ENCODE peak calls at places on chromosomes 16 and 17, in six cellular contexts. Z, B, T, I, S and Y are unnamed samples.

GRCh38 chr16:68991075-68991474 is 114.4 kb upstream of the HAS3 start:
- DNase-seq in T (no peak), B (no peak), Z (no peak), I (no peak), S (no peak), Y (no peak)

GRCh38 chr17:74569392-74570003 is 2.2 kb upstream of the CD300H start:
- DNase-seq in I (peak), S (no peak), T (peak), Z (no peak), B (no peak), Y (no peak)

GRCh38 chr16:85441890-85442670 is 171.0 kb upstream of the GSE1 start:
- DNase-seq in I (no peak), T (no peak), S (no peak), Z (no peak), B (no peak), Y (no peak)

GRCh38 chr16:23039118-23039517 is 110.1 kb downstream of the USP31 start:
- DNase-seq in I (no peak), T (no peak), S (no peak), Z (no peak), B (no peak), Y (no peak)

GRCh38 chr16:66728117-66728787 is 23.2 kb downstream of the DYNC1LI2 start:
- DNase-seq in B (no peak), S (no peak), Z (no peak), T (peak), I (no peak), Y (no peak)

GRCh38 chr17:28385037-28385797 is 13.7 kb downstream of the SARM1 start:
- DNase-seq in S (no peak), I (no peak), Z (no peak), B (no peak), T (no peak), Y (no peak)

GRCh38 chr16:89545831-89546574 is 14.5 kb upstream of the RPL13 start:
- DNase-seq in S (no peak), Z (no peak), T (no peak), B (no peak), I (no peak), Y (no peak)

GRCh38 chr16:22030087-22030812 is 22.3 kb downstream of the MOSMO start:
- DNase-seq in B (no peak), T (no peak), I (no peak), Z (no peak), S (no peak), Y (no peak)

GRCh38 chr17:75920045-75920560 is 15.4 kb upstream of the MRPL38 start:
- DNase-seq in Z (no peak), S (no peak), T (no peak), I (no peak), B (no peak), Y (no peak)

GRCh38 chr17:73293031-73293430 is 18.8 kb downstream of the CDC42EP4 start:
- DNase-seq in T (no peak), I (no peak), Z (no peak), S (no peak), B (no peak), Y (no peak)

GRCh38 chr17:50316016-50316587 is 29.8 kb upstream of the XYLT2 start:
- DNase-seq in B (no peak), T (no peak), S (no peak), I (no peak), Z (no peak), Y (no peak)

GRCh38 chr16:53053967-53054669 is 673 bp upstream of the CHD9 start:
- DNase-seq in Z (no peak), I (no peak), S (no peak), T (no peak), B (no peak), Y (no peak)

GRCh38 chr16:69309316-69309715 is 1.8 kb upstream of the VPS4A start:
- DNase-seq in T (no peak), S (peak), B (no peak), Z (no peak), I (no peak), Y (no peak)

GRCh38 chr17:17957584-17957916 is 14.7 kb downstream of the TOM1L2 start:
- DNase-seq in Z (no peak), I (no peak), S (no peak), B (no peak), T (no peak), Y (no peak)

GRCh38 chr16:84616515-84616914 is 1.4 kb downstream of the COTL1 start:
- DNase-seq in T (no peak), Z (no peak), I (no peak), S (no peak), B (no peak), Y (no peak)

GRCh38 chr17:77375526-77375916 is 234.8 kb downstream of the SEC14L1 start:
- DNase-seq in I (no peak), S (no peak), T (no peak), Z (no peak), B (no peak), Y (no peak)

GRCh38 chr16:57474671-57475661 is 11.3 kb downstream of the DOK4 start:
- DNase-seq in T (no peak), S (no peak), Z (no peak), B (no peak), I (no peak), Y (no peak)

GRCh38 chr16:87189426-87189825 is 127.8 kb downstream of the C16orf95 start:
- DNase-seq in Z (no peak), T (no peak), B (no peak), I (no peak), S (no peak), Y (no peak)

GRCh38 chr16:86584726-86585721 is 6.7 kb downstream of the FOXL1 start:
- DNase-seq in B (no peak), T (no peak), Z (no peak), I (no peak), S (no peak), Y (no peak)

GRCh38 chr16:85556456-85557082 is 56.6 kb upstream of the GSE1 start:
- DNase-seq in T (no peak), B (peak), S (no peak), I (no peak), Z (peak), Y (no peak)

GRCh38 chr17:42387221-42387657 is 1.0 kb downstream of the STAT3 start:
- DNase-seq in B (no peak), Z (no peak), I (no peak), T (no peak), S (no peak), Y (no peak)

GRCh38 chr16:47712276-47713224 is 251.4 kb downstream of the PHKB start:
- DNase-seq in I (no peak), T (no peak), Z (no peak), B (no peak), S (no peak), Y (no peak)

GRCh38 chr16:7745321-7745720 is 412.7 kb downstream of the RBFOX1 start:
- DNase-seq in I (no peak), B (no peak), S (no peak), Z (no peak), T (no peak), Y (no peak)

GRCh38 chr17:56373981-56374380 is 219.5 kb upstream of the NOG start:
- DNase-seq in S (no peak), T (no peak), Z (no peak), B (no peak), I (no peak), Y (no peak)

GRCh38 chr16:27430923-27431484 is 29.0 kb downstream of the IL21R start:
- DNase-seq in I (no peak), T (peak), S (peak), B (peak), Z (no peak), Y (no peak)

GRCh38 chr17:17057057-17057551 is 14.8 kb downstream of the MPRIP start:
- DNase-seq in I (no peak), Z (no peak), S (peak), T (no peak), B (no peak), Y (no peak)

GRCh38 chr16:65125322-65125721 is 3.5 kb upstream of the CDH11 start:
- DNase-seq in I (no peak), B (no peak), S (no peak), Z (no peak), T (no peak), Y (no peak)

GRCh38 chr16:717651-718245 is 2.8 kb downstream of the METRN start:
- DNase-seq in T (no peak), S (no peak), Z (no peak), B (no peak), I (no peak), Y (no peak)

GRCh38 chr17:74290340-74290739 is 16.3 kb downstream of the DNAI2 start:
- DNase-seq in I (no peak), Z (no peak), B (no peak), S (no peak), T (no peak), Y (no peak)

GRCh38 chr16:81397879-81398516 is 46.6 kb upstream of the CMIP start:
- DNase-seq in T (no peak), B (no peak), I (no peak), S (no peak), Z (no peak), Y (no peak)

GRCh38 chr16:85028638-85029412 is 1.2 kb downstream of the KIAA0513 start:
- DNase-seq in I (no peak), B (peak), Z (peak), T (peak), S (no peak), Y (no peak)

GRCh38 chr17:63838586-63839184 is 3.8 kb downstream of the SMARCD2 start:
- DNase-seq in T (peak), B (no peak), Z (no peak), S (peak), I (no peak), Y (no peak)

GRCh38 chr16:56372013-56372634 is 53.2 kb downstream of the AMFR start:
- DNase-seq in S (no peak), I (no peak), T (no peak), Z (no peak), B (no peak), Y (no peak)

GRCh38 chr16:35170610-35171009 is 1711.2 kb downstream of the TP53TG3F start:
- DNase-seq in B (no peak), Z (no peak), I (no peak), S (no peak), T (no peak), Y (no peak)

GRCh38 chr16:52549011-52549692 is 2.2 kb upstream of the TOX3 start:
- DNase-seq in T (peak), B (no peak), Z (no peak), I (no peak), S (no peak), Y (no peak)

GRCh38 chr16:85750021-85750826 is 672 bp downstream of the C16orf74 start:
- DNase-seq in S (no peak), T (peak), B (no peak), Z (no peak), I (no peak), Y (no peak)

GRCh38 chr17:83080641-83081560 is 1.5 kb downstream of the METRNL start:
- DNase-seq in S (no peak), B (peak), T (no peak), Z (no peak), I (no peak), Y (no peak)